ENCODE peak calls at places on chromosomes 2 and 18, in six cellular contexts. F, R, L, B, T and K are unnamed samples.
A peak's percentile ranks its signal among the peaks of the same experiment; 100 is the strongest.

GRCh38 chr2:29115797-29116781 is 874 bp downstream of the CLIP4 start:
- DNase-seq in R (peak; percentile 86), B (peak; percentile 54), L (no peak), F (peak; percentile 76), T (no peak), K (no peak)

GRCh38 chr2:75157435-75157834 is 41.9 kb downstream of the TACR1 start:
- DNase-seq in L (no peak), B (no peak), F (no peak), T (no peak), R (peak; percentile 21), K (no peak)

GRCh38 chr2:158795110-158795924 is at the start of gene DAPL1:
- DNase-seq in T (no peak), R (no peak), F (no peak), B (no peak), L (peak; percentile 47), K (no peak)

GRCh38 chr2:36618381-36618780 is 20.4 kb upstream of the FEZ2 start:
- DNase-seq in T (peak; percentile 54), F (no peak), B (no peak), R (peak; percentile 79), L (no peak), K (peak; percentile 67)

GRCh38 chr18:80172056-80172455 is 63.0 kb downstream of the ADNP2 start:
- DNase-seq in R (no peak), F (no peak), T (no peak), B (no peak), L (no peak), K (no peak)

GRCh38 chr2:158459161-158460003 is 2.6 kb downstream of the PKP4 start:
- DNase-seq in B (no peak), F (no peak), R (no peak), T (no peak), L (no peak), K (no peak)

GRCh38 chr2:100437751-100438150 is 20.3 kb upstream of the CHST10 start:
- DNase-seq in B (no peak), F (no peak), L (no peak), R (no peak), T (no peak), K (no peak)

GRCh38 chr2:221676566-221677172 is 104.6 kb upstream of the EPHA4 start:
- DNase-seq in R (peak; percentile 38), B (no peak), F (no peak), L (no peak), T (no peak), K (no peak)